ENCODE peak calls at places on chromosomes 13 and 19, in four cellular contexts. T, K, Q and L are unnamed samples.

GRCh38 chr19:38850976-38851621 is 1.3 kb upstream of the HNRNPL start:
- DNase-seq in T (no peak), K (no peak), Q (peak), L (peak)

GRCh38 chr19:49362048-49362925 is at the start of gene TEAD2:
- DNase-seq in K (peak), Q (peak), T (peak), L (peak)

GRCh38 chr19:12580180-12580694 is 29.0 kb upstream of the ZNF564 start:
- DNase-seq in Q (no peak), T (peak), K (no peak), L (no peak)

GRCh38 chr13:111394211-111394922 is 73.9 kb downstream of the TEX29 start:
- DNase-seq in T (no peak), Q (no peak), K (no peak), L (no peak)

GRCh38 chr13:37636701-37637100 is 38.1 kb upstream of the POSTN start:
- DNase-seq in K (no peak), T (no peak), Q (no peak), L (no peak)

GRCh38 chr19:31349160-31349881 is at the start of gene TSHZ3:
- DNase-seq in Q (peak), K (peak), T (no peak), L (peak)

GRCh38 chr19:49556412-49557398 is 23.7 kb downstream of the NOSIP start:
- DNase-seq in K (no peak), T (no peak), Q (no peak), L (peak)

GRCh38 chr13:102814025-102814607 is 15.2 kb downstream of the BIVM start:
- DNase-seq in Q (no peak), K (no peak), T (no peak), L (no peak)

GRCh38 chr13:27523345-27524073 is 73.1 kb upstream of the MTIF3 start:
- DNase-seq in Q (no peak), K (no peak), T (no peak), L (no peak)

GRCh38 chr19:8240274-8241229 is 31.4 kb downstream of the CERS4 start:
- DNase-seq in Q (peak), K (peak), T (peak), L (peak)

GRCh38 chr19:28468701-28469459 is 744.1 kb downstream of the UQCRFS1 start:
- DNase-seq in T (no peak), Q (no peak), K (no peak), L (peak)

GRCh38 chr19:45099465-45100201 is 6.7 kb downstream of the PPP1R37 start:
- DNase-seq in K (no peak), T (peak), Q (no peak), L (no peak)

GRCh38 chr13:45205124-45205523 is 4.3 kb upstream of the KCTD4 start:
- DNase-seq in Q (no peak), K (no peak), T (no peak), L (no peak)

GRCh38 chr13:91722267-91722884 is 324.0 kb downstream of the GPC5 start:
- DNase-seq in Q (peak), K (peak), T (no peak), L (no peak)

GRCh38 chr13:34129422-34129821 is 311.5 kb downstream of the RFC3 start:
- DNase-seq in Q (no peak), K (no peak), T (no peak), L (no peak)

GRCh38 chr13:27679396-27679795 is 57.7 kb downstream of the POLR1D start:
- DNase-seq in Q (no peak), T (peak), K (no peak), L (no peak)

GRCh38 chr19:17948474-17948966 is 15.7 kb downstream of the CCDC124 start:
- DNase-seq in T (no peak), K (no peak), Q (no peak), L (peak)

GRCh38 chr19:51079486-51080110 is 3.1 kb downstream of the KLK14 start:
- DNase-seq in T (no peak), Q (no peak), K (no peak), L (no peak)

GRCh38 chr13:35630551-35631275 is 154.2 kb upstream of the MAB21L1 start:
- DNase-seq in K (peak), T (peak), Q (peak), L (peak)

GRCh38 chr19:13985771-13986347 is 20.3 kb downstream of the RFX1 start:
- DNase-seq in T (no peak), Q (no peak), K (no peak), L (peak)

GRCh38 chr19:32224371-32225244 is 120.8 kb upstream of the ZNF507 start:
- DNase-seq in K (peak), T (peak), Q (peak), L (peak)

GRCh38 chr13:35979378-35979911 is 151.7 kb downstream of the DCLK1 start:
- DNase-seq in K (no peak), T (no peak), Q (no peak), L (no peak)

GRCh38 chr13:30204564-30204963 is 102.8 kb downstream of the KATNAL1 start:
- DNase-seq in Q (no peak), K (no peak), T (no peak), L (no peak)

GRCh38 chr19:6531163-6531955 is 533 bp downstream of the TNFSF9 start:
- DNase-seq in K (no peak), T (no peak), Q (peak), L (no peak)

GRCh38 chr13:74250738-74251190 is 116.6 kb upstream of the KLF12 start:
- DNase-seq in K (no peak), Q (no peak), T (no peak), L (no peak)

DNA sequence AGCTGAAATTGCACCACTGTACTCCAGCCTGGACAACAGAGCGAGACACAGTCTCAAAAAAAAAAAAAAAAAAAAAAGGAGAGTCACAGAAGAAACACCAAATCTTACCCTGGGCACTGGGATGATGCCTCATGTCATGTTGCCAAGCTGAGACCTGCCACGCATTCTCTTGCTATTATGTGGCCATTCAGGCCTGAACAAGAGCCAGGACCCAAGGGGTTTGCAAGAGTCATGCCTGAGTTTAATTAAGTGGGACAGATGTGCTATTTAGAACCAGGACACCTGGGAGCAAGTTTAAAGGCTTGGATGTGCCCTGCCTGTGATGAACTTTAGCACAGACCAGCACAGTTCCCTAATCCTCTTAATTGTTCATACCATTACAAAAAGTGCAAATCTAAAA is 9.8 kb downstream of the PNMA8A start:
- DNase-seq in T (no peak), Q (no peak), K (no peak), L (no peak)
- TF ChIP-seq JUN in T (no peak), Q (no peak), K (no peak), L (no peak)

DNA sequence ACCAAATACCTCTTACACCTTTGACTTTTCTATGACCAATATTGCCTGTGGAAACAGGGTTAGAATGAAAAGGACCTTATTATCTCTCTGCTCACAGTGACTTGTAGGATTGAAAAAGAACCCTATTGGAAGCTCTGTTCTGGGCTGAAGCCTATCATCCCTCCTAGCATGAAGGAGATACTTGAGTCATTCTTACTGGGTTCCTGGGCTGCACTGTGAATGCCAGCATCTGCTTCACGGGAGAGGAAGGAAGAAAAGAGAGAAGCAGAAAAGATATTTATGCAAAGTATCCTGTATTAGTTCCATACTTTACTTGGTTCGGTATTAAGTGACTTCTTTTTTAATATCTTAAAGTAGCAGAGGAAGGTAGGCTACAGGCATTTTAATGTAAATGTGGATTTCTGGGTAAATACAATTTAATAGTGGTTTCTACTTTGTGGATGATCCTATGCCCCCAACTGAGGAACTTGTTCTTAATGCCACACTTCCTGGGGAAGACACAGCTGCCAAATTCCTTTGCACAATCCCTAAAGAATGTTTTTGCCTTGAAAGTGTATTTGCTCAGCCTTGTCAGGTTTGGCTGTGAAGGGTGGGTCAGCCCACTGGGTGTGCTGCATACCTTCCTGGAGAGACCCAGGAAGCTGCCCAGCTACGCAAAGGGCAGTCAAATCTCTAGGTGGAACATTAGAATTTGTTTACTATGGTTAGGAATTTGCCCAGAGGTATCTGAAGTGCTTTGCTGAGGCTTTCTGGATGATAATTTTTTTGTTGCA is 13.7 kb upstream of the SCEL start:
- DNase-seq in K (peak), Q (no peak), T (no peak), L (peak)
- TF ChIP-seq NR3C1 in K (no peak), Q (no peak), T (no peak), L (no peak)

DNA sequence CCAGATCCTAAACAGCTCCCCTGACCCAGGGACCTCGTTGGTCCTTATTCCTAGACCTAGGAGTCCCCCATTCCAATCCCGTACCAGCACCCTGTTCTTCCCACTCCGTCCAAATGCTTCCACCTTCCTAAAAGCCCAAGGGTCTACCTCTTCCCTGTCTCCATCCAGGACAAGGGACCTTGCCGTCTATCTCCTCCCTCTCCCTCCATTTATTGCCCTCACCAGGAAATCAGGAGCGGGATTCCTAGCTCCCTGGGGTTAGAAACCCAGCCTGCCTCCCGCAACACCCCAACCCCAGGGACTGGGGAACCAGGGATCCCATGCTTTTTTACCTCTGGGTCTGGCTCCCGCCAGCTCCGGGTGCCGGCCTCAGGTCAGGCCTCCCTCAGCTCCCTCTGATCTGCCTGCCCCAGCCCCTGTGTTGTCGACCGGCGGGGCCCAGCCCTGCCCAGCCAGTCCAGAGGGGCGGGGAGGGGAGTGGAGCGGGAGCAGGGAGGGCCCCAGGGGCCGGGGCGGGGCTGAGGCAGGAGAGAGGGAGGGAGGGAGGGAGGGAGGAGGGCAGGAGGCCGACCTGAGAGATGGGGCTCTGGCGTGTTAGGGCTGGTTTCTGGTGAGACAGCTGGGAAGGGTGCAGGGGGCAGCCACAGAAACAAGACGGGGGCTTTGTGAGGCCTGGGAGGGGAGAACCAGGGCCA is at the start of gene B3GNT8:
- DNase-seq in Q (peak), T (peak), K (no peak), L (peak)
- TF ChIP-seq JUN in Q (no peak), T (no peak), K (no peak), L (no peak)

GRCh38 chr19:3547301-3547731 is 8.3 kb downstream of the TEKTIP1 start:
- DNase-seq in Q (no peak), K (no peak), T (no peak), L (peak)
- TF ChIP-seq NR3C1 in Q (no peak), K (no peak), T (no peak), L (no peak)

GRCh38 chr19:2619076-2619475 is 83.4 kb downstream of the GNG7 start:
- DNase-seq in K (no peak), Q (no peak), T (no peak), L (no peak)

GRCh38 chr19:2615782-2616181 is 86.7 kb downstream of the GNG7 start:
- DNase-seq in K (no peak), T (no peak), Q (no peak), L (no peak)

GRCh38 chr19:2617393-2618165 is 84.9 kb downstream of the GNG7 start:
- DNase-seq in T (no peak), K (no peak), Q (no peak), L (no peak)

GRCh38 chr19:2616741-2617392 is 85.6 kb downstream of the GNG7 start:
- DNase-seq in K (no peak), Q (no peak), T (peak), L (no peak)

GRCh38 chr19:2618611-2619010 is 83.9 kb downstream of the GNG7 start:
- DNase-seq in K (no peak), T (no peak), Q (no peak), L (no peak)
- TF ChIP-seq JUN in K (no peak), T (no peak), Q (no peak), L (no peak)

DNA sequence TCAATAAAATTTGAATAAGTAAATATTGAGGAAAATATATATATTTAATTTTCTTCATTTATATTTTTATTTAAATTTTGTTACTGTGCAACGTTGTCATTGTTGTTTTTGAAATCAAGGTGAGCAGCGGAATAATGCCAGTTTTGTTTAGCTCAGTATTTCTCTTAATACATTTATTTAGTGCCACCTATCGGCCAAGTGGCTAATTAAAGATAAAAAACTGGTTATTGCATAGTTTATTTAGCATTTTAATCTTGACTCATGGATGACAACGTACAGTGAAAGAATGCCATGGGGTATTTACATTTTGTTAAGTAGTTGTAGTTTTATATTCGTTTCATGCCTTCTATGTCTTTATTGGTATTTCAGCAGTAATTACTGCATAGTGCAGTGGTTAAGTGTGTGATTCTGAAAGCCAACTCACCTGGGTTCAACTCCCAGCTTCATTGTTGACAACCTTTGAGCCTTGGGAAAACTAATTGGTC is 265.9 kb downstream of the MYO16 start:
- DNase-seq in Q (no peak), T (peak), K (peak), L (no peak)
- TF ChIP-seq NR3C1 in Q (no peak), T (no peak), K (no peak), L (no peak)

GRCh38 chr19:36047835-36048234 is 6.2 kb downstream of the THAP8 start:
- DNase-seq in T (no peak), K (no peak), Q (no peak), L (no peak)

GRCh38 chr19:36049080-36049698 is 4.9 kb downstream of the THAP8 start:
- DNase-seq in K (no peak), Q (no peak), T (no peak), L (no peak)

GRCh38 chr19:36051637-36052036 is 2.4 kb downstream of the THAP8 start:
- DNase-seq in Q (no peak), T (no peak), K (no peak), L (peak)

GRCh38 chr19:36054119-36054732 is at the start of gene THAP8:
- DNase-seq in Q (peak), K (peak), T (peak), L (peak)

DNA sequence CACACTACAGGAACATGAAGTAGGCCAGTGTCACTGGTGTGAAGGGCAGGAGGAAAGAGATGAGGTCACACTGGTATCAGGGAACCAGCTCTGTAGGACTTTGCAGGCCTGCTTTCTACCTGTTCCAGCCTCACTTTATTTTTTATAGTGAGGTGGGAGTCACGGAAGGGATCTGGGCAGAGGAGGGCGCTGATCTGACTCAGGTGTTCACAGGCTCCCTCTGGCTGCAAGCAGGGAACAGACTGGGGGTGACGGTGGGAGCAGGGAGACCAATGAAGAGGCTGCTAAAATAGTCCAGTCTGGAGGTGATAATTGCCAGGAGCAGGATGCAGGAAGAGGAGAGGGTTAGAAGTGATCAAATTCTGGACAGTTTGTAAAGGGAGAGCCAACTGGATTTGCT is 2.8 kb downstream of the THAP8 start:
- DNase-seq in T (peak), K (peak), Q (peak), L (peak)
- TF ChIP-seq JUN in T (no peak), K (no peak), Q (no peak), L (no peak)

GRCh38 chr13:88068975-88069374 is 397.8 kb downstream of the SLITRK5 start:
- DNase-seq in T (peak), K (peak), Q (no peak), L (peak)
- TF ChIP-seq NR3C1 in T (no peak), K (no peak), Q (no peak), L (no peak)

GRCh38 chr13:53310786-53311185 is 282.2 kb downstream of the OLFM4 start:
- DNase-seq in Q (no peak), T (no peak), K (no peak), L (no peak)
- TF ChIP-seq JUN in Q (no peak), T (no peak), K (no peak), L (no peak)

GRCh38 chr19:2166741-2167738 is 3.3 kb downstream of the DOT1L start:
- DNase-seq in T (peak), Q (no peak), K (peak), L (no peak)

GRCh38 chr19:2160384-2160783 is 3.3 kb upstream of the DOT1L start:
- DNase-seq in Q (no peak), K (no peak), T (no peak), L (no peak)

GRCh38 chr19:2168619-2169424 is 5.1 kb downstream of the DOT1L start:
- DNase-seq in Q (peak), T (peak), K (peak), L (no peak)

GRCh38 chr19:2167896-2168618 is 4.3 kb downstream of the DOT1L start:
- DNase-seq in Q (peak), T (peak), K (peak), L (no peak)

GRCh38 chr19:2164020-2164988 is 571 bp downstream of the DOT1L start:
- DNase-seq in Q (no peak), T (no peak), K (no peak), L (no peak)
- TF ChIP-seq NR3C1 in Q (peak), T (no peak), K (no peak), L (no peak)